ENCODE peak calls at places on chromosome 13, in four cellular contexts. L is K562, N is HCT116, V is HepG2. Z is an unnamed sample.

GRCh38 chr13:24899601-24900000 is 135.6 kb downstream of the RNF17 start:
- DNase-seq in V (no peak), L (no peak), N (no peak), Z (no peak)

GRCh38 chr13:108276060-108276459 is 6.5 kb downstream of the TNFSF13B start:
- DNase-seq in N (no peak), L (no peak), V (no peak), Z (no peak)

GRCh38 chr13:94362411-94362909 is 117.0 kb downstream of the DCT start:
- DNase-seq in L (peak), V (peak), N (peak), Z (peak)

GRCh38 chr13:64397699-64398098 is 2832.4 kb downstream of the PCDH9 start:
- DNase-seq in V (no peak), L (no peak), N (no peak), Z (no peak)

GRCh38 chr13:90238433-90238832 is 1109.1 kb upstream of the MIR17HG start:
- DNase-seq in N (no peak), V (no peak), L (no peak), Z (no peak)

GRCh38 chr13:76764429-76764828 is 121.8 kb downstream of the KCTD12 start:
- DNase-seq in N (no peak), L (no peak), V (no peak), Z (no peak)

GRCh38 chr13:21106089-21106488 is 44.7 kb upstream of the LATS2 start:
- DNase-seq in V (no peak), L (no peak), N (no peak), Z (no peak)

GRCh38 chr13:28569886-28570285 is 75.0 kb upstream of the FLT1 start:
- DNase-seq in V (no peak), N (no peak), L (no peak), Z (no peak)

GRCh38 chr13:78576266-78576665 is 27.1 kb downstream of the POU4F1 start:
- DNase-seq in L (no peak), N (no peak), V (no peak), Z (no peak)

GRCh38 chr13:97537110-97537509 is 103.1 kb downstream of the RAP2A start:
- DNase-seq in L (no peak), V (no peak), N (no peak), Z (no peak)

GRCh38 chr13:45681101-45681500 is 21.0 kb upstream of the CBY2 start:
- DNase-seq in V (no peak), N (no peak), L (no peak), Z (no peak)

GRCh38 chr13:105050696-105051095 is 1484.8 kb downstream of the EFNB2 start:
- DNase-seq in N (no peak), L (no peak), V (no peak), Z (no peak)

GRCh38 chr13:41304551-41304950 is 6.5 kb upstream of the NAA16 start:
- DNase-seq in V (no peak), L (no peak), N (no peak), Z (no peak)

GRCh38 chr13:41308241-41308640 is 2.8 kb upstream of the NAA16 start:
- DNase-seq in N (no peak), V (no peak), L (no peak), Z (no peak)

GRCh38 chr13:41299316-41300094 is 11.6 kb upstream of the NAA16 start:
- DNase-seq in V (no peak), L (no peak), N (no peak), Z (no peak)

GRCh38 chr13:41306271-41307150 is 4.6 kb upstream of the NAA16 start:
- DNase-seq in N (no peak), L (no peak), V (no peak), Z (no peak)

GRCh38 chr13:41302743-41303142 is 8.3 kb upstream of the NAA16 start:
- DNase-seq in L (no peak), N (no peak), V (no peak), Z (no peak)
- TF ChIP-seq TCF7L2 in L (no peak), N (no peak), V (no peak), Z (no peak)

GRCh38 chr13:80345771-80346510 is 5.0 kb upstream of the SPRY2 start:
- DNase-seq in V (no peak), N (no peak), L (no peak), Z (no peak)
- TF ChIP-seq TCF7L2 in V (no peak), N (no peak), L (no peak), Z (no peak)

DNA sequence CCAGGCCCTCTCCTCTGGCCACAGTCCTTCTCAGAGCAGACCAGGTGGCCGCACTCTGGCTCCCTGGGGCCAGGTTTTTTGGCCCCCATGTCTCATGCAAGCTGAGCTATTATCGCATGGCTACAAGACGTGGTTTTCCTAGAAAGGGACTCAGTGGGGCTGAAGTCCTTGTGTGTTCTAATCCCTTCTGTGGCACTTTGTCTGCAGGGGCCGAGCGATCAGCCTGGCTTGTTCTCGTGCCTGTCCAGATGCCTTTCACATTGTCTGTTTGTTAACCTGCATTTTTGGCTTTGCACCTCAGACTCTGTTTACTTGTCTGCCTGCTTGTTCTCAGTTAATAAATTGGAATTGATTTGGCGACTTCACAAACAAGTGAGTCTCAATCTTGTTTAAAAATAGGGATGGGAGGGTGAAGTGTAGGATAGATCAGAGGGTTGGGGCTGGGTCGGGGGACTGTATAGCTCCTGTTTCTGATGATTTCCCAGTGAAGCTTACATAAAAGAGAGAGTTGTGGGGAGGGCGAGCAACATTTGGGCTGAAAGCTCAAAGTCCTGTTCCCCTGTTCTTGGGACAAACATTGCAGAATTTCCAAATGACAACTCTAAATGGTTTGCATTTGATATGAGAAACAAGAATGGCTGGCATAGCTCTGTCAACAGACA is 440.4 kb downstream of the COG6 start:
- DNase-seq in L (no peak), V (no peak), N (no peak), Z (no peak)
- TF ChIP-seq TCF7L2 in L (no peak), V (no peak), N (no peak), Z (no peak)

DNA sequence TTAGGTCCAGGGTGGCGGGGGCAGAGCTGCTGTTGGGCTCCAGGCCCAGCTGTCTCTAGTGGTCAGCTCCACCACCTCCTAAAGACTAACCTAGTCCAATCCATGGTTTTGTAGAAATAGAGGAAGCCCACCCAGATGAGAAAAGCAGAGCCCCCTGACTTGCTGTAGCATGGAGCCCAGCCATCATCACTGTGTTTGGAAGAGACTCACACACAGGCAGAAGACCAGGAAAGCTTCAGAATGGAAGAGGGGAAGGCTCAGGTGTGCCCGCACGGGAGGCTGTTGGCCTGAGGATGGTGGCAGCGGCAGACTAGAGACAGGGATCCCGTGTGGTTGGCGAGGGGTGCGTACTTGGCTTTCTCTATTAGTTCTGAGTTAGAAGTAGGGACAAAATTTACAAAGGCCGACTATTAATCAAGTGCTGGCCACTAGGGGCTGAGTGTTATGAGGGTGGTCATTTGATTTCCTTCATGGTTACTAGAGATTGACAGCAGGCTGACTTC is 193.2 kb upstream of the SOX1 start:
- DNase-seq in V (no peak), L (no peak), N (no peak), Z (no peak)
- TF ChIP-seq TCF7L2 in V (no peak), L (no peak), N (no peak), Z (no peak)

GRCh38 chr13:50229935-50230334 is 214.7 kb downstream of the KCNRG start:
- DNase-seq in V (no peak), L (no peak), N (no peak), Z (no peak)

GRCh38 chr13:50226515-50227147 is 211.4 kb downstream of the KCNRG start:
- DNase-seq in V (no peak), N (no peak), L (no peak), Z (no peak)

GRCh38 chr13:50225188-50226155 is 210.2 kb downstream of the KCNRG start:
- DNase-seq in N (no peak), V (peak), L (no peak), Z (no peak)

GRCh38 chr13:50228527-50228926 is 213.3 kb downstream of the KCNRG start:
- DNase-seq in N (no peak), V (no peak), L (no peak), Z (no peak)

GRCh38 chr13:50227356-50227755 is 212.1 kb downstream of the KCNRG start:
- DNase-seq in L (no peak), V (no peak), N (no peak), Z (no peak)
- TF ChIP-seq TCF7L2 in L (no peak), V (no peak), N (no peak), Z (no peak)

GRCh38 chr13:43153436-43154082 is 130.2 kb downstream of the DNAJC15 start:
- DNase-seq in N (no peak), V (no peak), L (no peak), Z (no peak)
- TF ChIP-seq TCF7L2 in N (no peak), V (no peak), L (no peak), Z (no peak)

DNA sequence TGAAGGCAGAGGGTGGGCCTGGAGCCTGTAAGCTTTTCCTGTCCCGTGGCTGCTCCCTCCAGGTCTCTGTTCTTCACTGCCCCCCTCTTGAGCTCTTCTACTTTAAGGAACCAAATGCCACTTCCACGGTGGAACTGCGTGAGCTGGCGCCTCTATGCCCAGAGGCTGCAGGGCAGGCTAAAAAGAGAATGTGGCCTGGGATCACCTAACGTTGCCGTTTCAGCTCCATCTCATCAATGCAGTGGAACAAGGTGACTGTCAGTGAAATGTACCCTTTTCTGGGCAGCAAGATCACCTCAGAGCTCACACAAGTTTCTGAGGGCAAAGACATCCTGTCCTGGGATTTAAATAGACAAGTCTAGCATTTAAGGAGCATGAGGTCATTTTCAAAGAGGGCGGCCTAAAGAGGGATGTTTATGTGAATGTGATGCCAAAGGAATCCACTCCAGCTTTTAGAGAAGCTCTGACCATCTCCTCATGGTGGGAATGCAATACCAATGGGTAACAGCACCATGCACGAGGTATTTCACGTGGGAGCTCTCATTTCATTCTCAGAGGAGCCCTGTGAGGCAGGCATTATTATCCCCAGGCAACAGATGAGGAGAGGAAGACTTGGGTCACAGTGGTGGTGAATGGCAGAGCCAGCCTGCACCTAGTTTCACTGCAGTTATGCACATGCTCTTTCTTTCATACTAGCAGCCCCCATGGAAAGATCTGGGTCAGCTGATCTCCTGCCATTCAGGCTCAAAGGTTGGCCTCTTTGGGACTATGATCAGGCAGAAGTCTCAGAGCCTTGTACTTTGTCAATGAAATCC is 39.3 kb downstream of the RGCC start:
- DNase-seq in L (no peak), N (no peak), V (no peak), Z (no peak)
- TF ChIP-seq TCF7L2 in L (no peak), N (no peak), V (no peak), Z (no peak)

Z was measured in Panc1.